ENCODE peak calls at places on chromosomes 7 and 10, in four cellular contexts. One of them, this sample, is unnamed.

GRCh38 chr10:44366936-44367630 is 17.8 kb downstream of the CXCL12 start:
- DNase-seq in stomach: no peak
- DNase-seq in RCC 7860: no peak
- DNase-seq in putamen: no peak
- DNase-seq in this sample: no peak

GRCh38 chr7:37113661-37114355 is 334.9 kb downstream of the ELMO1 start:
- DNase-seq in stomach: no peak
- DNase-seq in RCC 7860: no peak
- DNase-seq in putamen: no peak
- DNase-seq in this sample: no peak

GRCh38 chr10:24382596-24382978 is 173.6 kb downstream of the KIAA1217 start:
- DNase-seq in stomach: no peak
- DNase-seq in RCC 7860: peak
- DNase-seq in putamen: no peak
- DNase-seq in this sample: no peak

GRCh38 chr7:149188213-149188612 is 7.1 kb upstream of the ZNF282 start:
- DNase-seq in stomach: no peak
- DNase-seq in RCC 7860: no peak
- DNase-seq in putamen: no peak
- DNase-seq in this sample: no peak

GRCh38 chr10:119177708-119178370 is 773 bp downstream of the PRDX3 start:
- DNase-seq in stomach: no peak
- DNase-seq in RCC 7860: no peak
- DNase-seq in putamen: no peak
- DNase-seq in this sample: no peak

GRCh38 chr7:33039257-33039904 is 23.2 kb downstream of the NT5C3A start:
- DNase-seq in stomach: no peak
- DNase-seq in RCC 7860: no peak
- DNase-seq in putamen: no peak
- DNase-seq in this sample: no peak

GRCh38 chr7:39746162-39746782 is 122.9 kb downstream of the RALA start:
- DNase-seq in stomach: peak
- DNase-seq in RCC 7860: peak
- DNase-seq in putamen: peak
- DNase-seq in this sample: peak

GRCh38 chr7:128841961-128842673 is 11.9 kb downstream of the FLNC start:
- DNase-seq in stomach: peak
- DNase-seq in RCC 7860: peak
- DNase-seq in putamen: no peak
- DNase-seq in this sample: no peak

GRCh38 chr10:33216661-33217427 is 117.6 kb downstream of the NRP1 start:
- DNase-seq in stomach: no peak
- DNase-seq in RCC 7860: peak
- DNase-seq in putamen: no peak
- DNase-seq in this sample: no peak

GRCh38 chr10:21055339-21056135 is 158.4 kb upstream of the NEBL start:
- DNase-seq in stomach: no peak
- DNase-seq in RCC 7860: no peak
- DNase-seq in putamen: no peak
- DNase-seq in this sample: no peak

GRCh38 chr10:110420401-110421193 is 77.1 kb upstream of the DUSP5 start:
- DNase-seq in stomach: peak
- DNase-seq in RCC 7860: peak
- DNase-seq in putamen: no peak
- DNase-seq in this sample: no peak

GRCh38 chr7:114048386-114049235 is 129.8 kb upstream of the PPP1R3A start:
- DNase-seq in stomach: no peak
- DNase-seq in RCC 7860: peak
- DNase-seq in putamen: no peak
- DNase-seq in this sample: no peak

GRCh38 chr7:103539875-103540274 is 93.9 kb upstream of the SLC26A5 start:
- DNase-seq in stomach: no peak
- DNase-seq in RCC 7860: no peak
- DNase-seq in putamen: no peak
- DNase-seq in this sample: no peak

GRCh38 chr7:148697950-148698396 is 730 bp upstream of the CUL1 start:
- DNase-seq in stomach: no peak
- DNase-seq in RCC 7860: no peak
- DNase-seq in putamen: no peak
- DNase-seq in this sample: no peak

GRCh38 chr10:13048762-13049161 is 47.2 kb upstream of the CCDC3 start:
- DNase-seq in stomach: no peak
- DNase-seq in RCC 7860: no peak
- DNase-seq in putamen: no peak
- DNase-seq in this sample: no peak

GRCh38 chr7:37208528-37208927 is 240.1 kb downstream of the ELMO1 start:
- DNase-seq in stomach: peak
- DNase-seq in RCC 7860: no peak
- DNase-seq in putamen: peak
- DNase-seq in this sample: peak

GRCh38 chr7:1794888-1795542 is 124.9 kb downstream of the ELFN1 start:
- DNase-seq in stomach: no peak
- DNase-seq in RCC 7860: no peak
- DNase-seq in putamen: no peak
- DNase-seq in this sample: no peak

This sample was measured in Caco-2.